ENCODE peak calls at places on chromosomes 11 and 22, in four cellular contexts. O is heart right ventricle, V is fibroblast of lung, P is keratinocyte. Q is an unnamed sample.

GRCh38 chr11:12290477-12290922 is 86.9 kb upstream of the PARVA start:
- DNase-seq in O (no peak), V (peak; percentile 68), P (no peak), Q (no peak)

GRCh38 chr22:17830041-17830961 is 56.0 kb upstream of the BID start:
- DNase-seq in O (peak; percentile 85), V (peak; percentile 56), P (peak; percentile 67), Q (peak; percentile 75)

GRCh38 chr11:16632295-16633200 is 105.9 kb upstream of the C11orf58 start:
- DNase-seq in O (no peak), V (peak; percentile 21), P (no peak), Q (no peak)

GRCh38 chr11:102230911-102231310 is 86.4 kb upstream of the BIRC3 start:
- DNase-seq in O (no peak), V (no peak), P (no peak), Q (no peak)

GRCh38 chr22:27094633-27095308 is 437.4 kb downstream of the MIAT start:
- DNase-seq in O (peak; percentile 25), V (peak; percentile 91), P (no peak), Q (no peak)

GRCh38 chr22:22720724-22721261 is 76.4 kb downstream of the GGTLC2 start:
- DNase-seq in O (no peak), V (no peak), P (no peak), Q (no peak)

GRCh38 chr11:14189874-14190273 is 169.1 kb downstream of the RRAS2 start:
- DNase-seq in O (no peak), V (no peak), P (no peak), Q (peak; percentile 47)

GRCh38 chr11:107076832-107077231 is 58.6 kb upstream of the GUCY1A2 start:
- DNase-seq in O (no peak), V (peak; percentile 10), P (no peak), Q (no peak)

GRCh38 chr11:63614136-63614664 is at the start of gene PLAAT3:
- DNase-seq in O (peak; percentile 82), V (peak; percentile 59), P (no peak), Q (peak; percentile 63)
- TF ChIP-seq CTCF in O (no peak), V (no peak), P (no peak), Q (no peak)

GRCh38 chr22:46728470-46728869 is 9.6 kb downstream of the CERK start:
- DNase-seq in O (no peak), V (no peak), P (no peak), Q (no peak)

GRCh38 chr22:46732513-46732912 is 5.5 kb downstream of the CERK start:
- DNase-seq in O (no peak), V (no peak), P (no peak), Q (no peak)

GRCh38 chr22:46731246-46732040 is 6.6 kb downstream of the CERK start:
- DNase-seq in O (peak; percentile 71), V (peak; percentile 27), P (no peak), Q (peak; percentile 48)

GRCh38 chr22:46732041-46732379 is 6.0 kb downstream of the CERK start:
- DNase-seq in O (no peak), V (no peak), P (no peak), Q (no peak)

DNA sequence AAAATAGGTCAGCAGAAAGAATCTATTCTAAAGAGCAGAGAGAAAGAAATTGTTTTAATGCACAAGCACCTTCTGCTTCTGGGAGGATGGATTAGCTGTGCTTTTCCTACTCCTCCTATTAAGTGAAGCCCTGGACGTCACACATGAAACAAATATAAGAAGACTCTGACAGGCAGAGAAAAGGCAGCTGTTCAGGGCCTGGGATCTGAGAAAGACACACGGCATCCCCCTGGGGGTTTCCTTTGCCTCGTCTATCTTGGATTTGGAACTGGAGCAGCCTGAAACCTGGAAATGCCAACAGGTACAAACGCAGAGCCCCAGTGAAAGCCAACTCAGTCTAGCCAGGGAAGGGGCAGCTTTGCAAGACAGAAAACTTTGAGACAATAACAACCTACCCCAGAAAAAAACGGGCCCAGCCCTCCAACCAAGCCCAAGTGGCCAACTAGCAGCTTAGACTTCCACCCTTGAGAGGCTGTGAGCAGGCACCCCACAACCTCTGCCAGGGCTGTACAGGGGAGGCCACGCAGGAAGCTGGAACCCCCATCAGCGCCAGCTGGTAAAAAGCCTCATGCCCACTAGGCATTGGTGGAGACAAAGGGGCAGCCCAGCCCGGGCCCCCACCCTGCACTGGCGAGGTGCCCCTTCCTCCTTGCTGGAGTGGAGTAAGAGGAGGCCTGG is 7.3 kb downstream of the CERK start:
- DNase-seq in O (no peak), V (no peak), P (no peak), Q (no peak)
- H3K4me3 ChIP-seq in O (no peak overlapping the region), V (no peak overlapping the region), P (no peak overlapping the region), Q (no peak overlapping the region)

GRCh38 chr11:75498556-75499255 is 27.0 kb downstream of the GDPD5 start:
- DNase-seq in O (no peak), V (peak; percentile 37), P (no peak), Q (no peak)
- H3K4me1 ChIP-seq in O (peaks cover 7% of the 10 kb centered on the region), V (peaks cover 16% of the 10 kb centered on the region), P (peaks cover 28% of the 10 kb centered on the region), Q (peaks cover 7% of the 10 kb centered on the region)

DNA sequence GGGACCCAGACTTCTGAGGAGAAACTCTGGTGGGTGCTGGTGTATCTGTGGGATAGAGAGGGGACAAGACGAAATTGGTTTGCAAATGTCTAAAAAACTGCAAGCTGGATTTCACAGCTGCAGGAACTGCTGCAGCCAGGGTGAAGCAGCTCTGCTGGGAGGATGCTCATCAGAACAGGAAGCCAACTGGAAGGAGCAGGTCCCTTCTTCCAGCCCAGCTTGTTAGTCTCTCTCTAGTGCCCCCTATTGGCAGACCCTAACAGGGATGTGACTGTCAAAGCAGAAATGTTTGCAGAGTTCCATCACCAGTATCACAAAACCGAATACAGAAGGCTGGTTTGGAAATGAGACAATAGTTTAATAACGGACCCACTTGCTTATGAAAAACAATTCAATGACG is 74.8 kb upstream of the SLC22A12 start:
- DNase-seq in O (no peak), V (no peak), P (no peak), Q (no peak)
- TF ChIP-seq CTCF in O (peak; percentile 34), V (no peak), P (no peak), Q (no peak)

Q was measured in gastrocnemius medialis.